ENCODE peak calls at places on chromosomes 16 and 17, in seven cellular contexts. U is erythroblast, K is A549, P is uterus, J is adrenal gland, Y is lower leg skin, Q is tibial nerve. W is an unnamed sample.

GRCh38 chr17:70405492-70406220 is 236.3 kb downstream of the KCNJ2 start:
- DNase-seq in J (no peak), Q (no peak), Y (no peak), P (no peak), U (no peak), K (peak; percentile 85), W (no peak)

GRCh38 chr17:65054602-65055001 is 1.9 kb downstream of the GNA13 start:
- DNase-seq in U (no peak), K (no peak), P (no peak), J (no peak), Y (no peak), Q (no peak), W (no peak)

GRCh38 chr16:56982695-56983094 is 6.7 kb upstream of the NLRC5 start:
- DNase-seq in Q (no peak), K (no peak), U (no peak), P (no peak), Y (no peak), J (no peak), W (no peak)

GRCh38 chr17:63707151-63707550 is 7.2 kb upstream of the LIMD2 start:
- DNase-seq in J (no peak), P (no peak), Q (no peak), K (no peak), Y (no peak), U (no peak), W (no peak)

GRCh38 chr17:49455226-49455968 is 39.7 kb upstream of the NGFR start:
- DNase-seq in K (no peak), J (no peak), Y (no peak), U (no peak), Q (no peak), P (no peak), W (no peak)

GRCh38 chr17:28343491-28343932 is 8.0 kb downstream of the TNFAIP1 start:
- DNase-seq in Q (no peak), Y (no peak), P (no peak), U (no peak), J (no peak), K (no peak), W (no peak)

GRCh38 chr16:57325458-57325857 is 33.1 kb upstream of the CCL22 start:
- DNase-seq in Y (no peak), J (no peak), U (no peak), K (no peak), Q (no peak), P (no peak), W (no peak)

GRCh38 chr17:44273607-44274006 is 5.7 kb upstream of the SLC4A1 start:
- DNase-seq in Y (no peak), U (no peak), P (no peak), K (no peak), Q (no peak), J (no peak), W (no peak)

GRCh38 chr16:1492923-1493745 is at the start of gene TELO2:
- DNase-seq in J (peak; percentile 82), Y (peak; percentile 94), Q (peak; percentile 61), P (peak; percentile 74), K (peak; percentile 87), U (peak; percentile 94), W (peak; percentile 86)

GRCh38 chr16:88527186-88527936 is 42.8 kb upstream of the ZC3H18 start:
- DNase-seq in Q (peak; percentile 44), Y (no peak), J (peak; percentile 37), P (peak; percentile 64), K (peak; percentile 57), U (peak; percentile 80), W (peak; percentile 71)

GRCh38 chr17:72996791-72997190 is 95.7 kb downstream of the SLC39A11 start:
- DNase-seq in P (no peak), U (no peak), Y (no peak), J (no peak), K (no peak), Q (no peak), W (no peak)

GRCh38 chr17:62085511-62086408 is 20.7 kb upstream of the MED13 start:
- DNase-seq in Y (no peak), P (no peak), K (no peak), Q (no peak), J (no peak), U (no peak), W (no peak)

GRCh38 chr16:71737501-71737900 is 13.0 kb upstream of the PHLPP2 start:
- DNase-seq in Y (no peak), P (no peak), J (no peak), Q (no peak), U (no peak), K (no peak), W (no peak)

GRCh38 chr16:10961231-10961630 is 16.9 kb downstream of the CLEC16A start:
- DNase-seq in K (no peak), U (peak; percentile 27), Q (no peak), P (no peak), J (peak; percentile 90), Y (no peak), W (no peak)

DNA sequence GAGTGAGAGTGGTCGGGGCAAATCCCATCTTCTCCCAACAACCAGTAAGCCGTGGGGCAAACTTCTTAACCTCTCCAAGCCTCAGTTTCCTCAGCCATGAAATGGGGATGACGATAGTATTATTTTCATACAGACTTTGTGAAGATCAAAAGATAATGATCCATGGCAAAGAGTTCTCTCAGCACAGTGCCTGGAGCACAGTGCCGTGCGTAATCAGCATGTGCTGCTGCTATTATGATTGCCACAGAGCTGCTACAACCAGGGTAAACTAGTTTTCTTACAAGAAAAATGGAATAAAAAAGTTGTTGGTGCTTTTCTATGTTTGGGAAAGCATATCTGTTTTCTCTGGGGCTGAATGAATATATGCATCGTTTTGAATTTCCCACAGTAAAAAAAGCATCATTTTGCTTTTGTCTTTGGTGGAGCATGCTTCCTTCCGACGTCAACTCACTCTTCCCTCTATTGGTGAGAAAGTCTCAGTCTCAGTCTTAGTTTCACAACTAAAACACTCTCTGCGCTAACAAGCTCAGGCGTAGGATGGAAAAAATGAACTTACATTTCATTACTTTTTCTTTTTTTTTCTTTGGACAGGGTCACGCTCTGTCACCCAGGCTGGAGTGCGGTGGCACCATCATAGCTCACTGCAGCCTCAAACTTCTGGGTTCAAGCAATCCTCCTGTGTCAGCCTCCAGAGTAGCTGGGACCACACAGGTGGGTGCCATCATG is 37.2 kb downstream of the CDK5R1 start:
- DNase-seq in K (no peak), U (no peak), Q (no peak), Y (no peak), J (no peak), P (no peak), W (no peak)
- TF ChIP-seq POLR2A in K (no peak), U (no peak), Q (no peak), Y (no peak), J (no peak), P (no peak), W (no peak)

DNA sequence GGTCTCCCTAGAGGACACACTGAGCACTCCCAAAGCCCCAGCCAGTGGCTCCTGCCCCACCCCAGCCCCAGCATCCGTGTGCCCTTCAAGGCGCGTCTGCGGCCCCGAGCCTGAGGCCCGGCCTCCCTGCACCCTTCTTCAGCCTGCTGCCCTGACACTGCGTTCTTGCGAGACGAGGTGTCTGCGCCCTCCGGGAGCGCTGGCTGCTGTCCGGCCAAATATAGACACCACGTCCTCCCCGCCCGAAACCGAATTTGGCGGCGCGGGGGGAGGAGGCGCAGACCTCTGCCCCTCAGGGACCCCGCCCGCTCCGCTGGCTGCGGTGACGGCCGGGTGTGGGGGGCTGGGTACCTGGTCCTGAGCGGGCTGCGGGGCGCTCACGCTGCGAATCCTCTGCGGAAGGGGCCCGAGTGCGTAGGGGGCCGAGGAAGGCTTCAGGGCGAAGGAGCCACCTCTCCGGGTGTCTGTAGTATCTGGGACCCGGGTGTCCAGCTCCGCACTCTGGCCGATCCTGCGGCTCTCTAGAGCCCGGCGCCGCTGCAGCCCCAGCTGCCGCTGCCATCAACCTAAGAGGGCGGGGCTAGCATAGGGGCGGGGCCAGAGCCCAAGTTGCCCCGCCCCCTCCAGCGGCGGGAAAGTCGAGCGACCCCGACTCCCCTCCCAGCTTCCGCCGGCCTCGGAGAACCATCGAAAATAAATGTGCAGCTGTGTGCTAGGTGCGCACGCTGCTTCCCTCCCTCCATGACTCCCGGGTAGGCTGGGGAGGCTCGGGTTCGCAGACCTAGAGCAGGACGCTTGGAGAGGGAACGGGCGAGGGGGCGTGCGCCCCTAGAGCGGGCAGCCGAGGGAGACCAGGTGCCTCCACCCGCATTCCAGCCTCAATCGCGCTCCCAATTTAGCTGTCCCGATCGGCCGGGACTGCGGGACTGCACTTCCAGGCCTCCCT is at the start of gene CORO6:
- DNase-seq in U (peak; percentile 72), Q (no peak), K (peak; percentile 50), J (peak; percentile 52), Y (no peak), P (no peak), W (peak; percentile 47)
- TF ChIP-seq POLR2A in U (no peak), Q (peak; percentile 13), K (peak; percentile 39), J (no peak), Y (no peak), P (no peak), W (no peak)

GRCh38 chr16:68298312-68298711 is 12.4 kb downstream of the SLC7A6OS start:
- DNase-seq in J (no peak), U (no peak), P (no peak), Q (no peak), K (no peak), Y (no peak), W (no peak)
- TF ChIP-seq POLR2A in J (no peak), U (no peak), P (no peak), Q (no peak), K (no peak), Y (no peak), W (no peak)

GRCh38 chr16:74666425-74667214 is at the start of gene RFWD3:
- DNase-seq in Y (peak; percentile 100), P (peak; percentile 99), U (peak; percentile 99), J (peak; percentile 98), Q (peak; percentile 94), K (peak; percentile 99), W (peak; percentile 97)
- TF ChIP-seq POLR2A in Y (no peak), P (no peak), U (peak; percentile 96), J (peak; percentile 42), Q (no peak), K (peak; percentile 85), W (peak; percentile 68)

GRCh38 chr17:60573139-60573975 is 26.6 kb upstream of the PPM1D start:
- DNase-seq in K (no peak), P (peak; percentile 30), Y (peak; percentile 49), J (no peak), Q (no peak), U (no peak), W (no peak)
- TF ChIP-seq POLR2A in K (no peak), P (no peak), Y (no peak), J (no peak), Q (no peak), U (no peak), W (no peak)

GRCh38 chr17:42833771-42834422 is 700 bp downstream of the PSME3 start:
- DNase-seq in K (no peak), Q (no peak), P (no peak), U (no peak), J (no peak), Y (no peak), W (no peak)

GRCh38 chr17:42830971-42831370 is 2.2 kb upstream of the PSME3 start:
- DNase-seq in K (no peak), J (no peak), Q (no peak), Y (no peak), P (no peak), U (no peak), W (no peak)

GRCh38 chr17:42832213-42832933 is 824 bp upstream of the PSME3 start:
- DNase-seq in U (no peak), Q (no peak), P (no peak), J (no peak), K (peak; percentile 27), Y (no peak), W (no peak)

GRCh38 chr17:42835732-42836131 is 2.5 kb downstream of the PSME3 start:
- DNase-seq in Y (no peak), K (no peak), J (no peak), Q (no peak), P (no peak), U (peak; percentile 12), W (no peak)

GRCh38 chr17:42832934-42833770 is at the start of gene PSME3:
- DNase-seq in J (peak; percentile 93), Y (peak; percentile 97), P (peak; percentile 86), U (peak; percentile 96), Q (peak; percentile 65), K (peak; percentile 92), W (peak; percentile 93)
- TF ChIP-seq POLR2A in J (peak; percentile 90), Y (no peak), P (peak; percentile 77), U (peak; percentile 97), Q (peak; percentile 86), K (peak; percentile 98), W (peak; percentile 96)

W was measured in transverse colon.